ENCODE peak calls at places on chromosomes 11 and 22, in nine cellular contexts. S, M, Q, R, Z, J, C, H and N are unnamed samples.
A peak's percentile ranks its signal among the peaks of the same experiment; 100 is the strongest.

GRCh38 chr22:24233816-24234215 is 11.1 kb downstream of the GGT5 start:
- DNase-seq in C (no peak), Q (no peak), J (no peak), S (no peak), R (no peak), M (no peak), Z (no peak), H (no peak), N (no peak)

GRCh38 chr11:9842923-9843322 is 179.0 kb downstream of the SWAP70 start:
- DNase-seq in S (no peak), R (no peak), M (no peak), Z (no peak), Q (no peak), H (no peak), J (no peak), C (no peak), N (no peak)

GRCh38 chr11:81497202-81497804 is 1236.4 kb downstream of the FAM181B start:
- DNase-seq in J (no peak), Q (peak; percentile 8), C (no peak), H (no peak), R (peak; percentile 28), Z (no peak), S (no peak), M (no peak), N (peak; percentile 22)

GRCh38 chr22:29720824-29721323 is 1.1 kb downstream of the CABP7 start:
- DNase-seq in S (no peak), Z (no peak), J (no peak), C (no peak), H (no peak), R (no peak), M (no peak), Q (no peak), N (no peak)

GRCh38 chr11:2593393-2593950 is 106.3 kb downstream of the KCNQ1OT1 start:
- DNase-seq in R (no peak), C (peak; percentile 25), H (no peak), Q (no peak), Z (no peak), J (no peak), M (peak; percentile 13), S (no peak), N (no peak)

GRCh38 chr22:32917577-32918375 is 116.3 kb downstream of the TIMP3 start:
- DNase-seq in S (peak; percentile 54), M (no peak), J (no peak), H (no peak), Z (no peak), Q (no peak), C (no peak), R (no peak), N (no peak)

GRCh38 chr22:23591203-23591791 is 11.2 kb upstream of the IGLL1 start:
- DNase-seq in Z (no peak), C (no peak), R (peak; percentile 46), M (peak; percentile 27), J (peak; percentile 40), Q (peak; percentile 40), S (peak; percentile 84), H (no peak), N (peak; percentile 81)

GRCh38 chr11:80167766-80168165 is 726.9 kb upstream of the TENM4 start:
- DNase-seq in Z (no peak), C (no peak), Q (peak; percentile 49), S (no peak), R (peak; percentile 15), J (no peak), H (no peak), M (no peak), N (no peak)

GRCh38 chr11:28836285-28837081 is 728.3 kb downstream of the METTL15 start:
- DNase-seq in M (no peak), J (no peak), H (no peak), R (peak; percentile 97), S (no peak), Q (peak; percentile 99), C (no peak), Z (peak; percentile 72), N (no peak)

GRCh38 chr11:77542296-77542695 is 47.5 kb upstream of the AQP11 start:
- DNase-seq in M (no peak), S (no peak), R (peak; percentile 37), Z (no peak), J (no peak), H (no peak), Q (peak; percentile 52), C (no peak), N (no peak)

GRCh38 chr22:42960146-42960509 is 54.8 kb downstream of the PACSIN2 start:
- DNase-seq in C (no peak), R (no peak), S (no peak), Q (no peak), M (peak; percentile 19), H (no peak), Z (no peak), J (no peak), N (no peak)

GRCh38 chr11:93817426-93818348 is 32.7 kb downstream of the VSTM5 start:
- DNase-seq in Q (peak; percentile 12), Z (no peak), C (no peak), H (no peak), R (no peak), S (no peak), M (no peak), J (no peak), N (no peak)

GRCh38 chr11:94751806-94752205 is 16.4 kb upstream of the AMOTL1 start:
- DNase-seq in S (no peak), M (no peak), J (no peak), Q (peak; percentile 74), Z (no peak), R (no peak), H (no peak), C (no peak), N (no peak)

GRCh38 chr11:65485820-65486219 is 13.0 kb upstream of the MALAT1 start:
- DNase-seq in J (no peak), R (no peak), Q (no peak), S (no peak), M (no peak), Z (no peak), C (no peak), H (no peak), N (no peak)

GRCh38 chr11:129787518-129787917 is 28.1 kb upstream of the TMEM45B start:
- DNase-seq in S (no peak), H (no peak), Z (no peak), R (no peak), Q (no peak), J (no peak), M (no peak), C (no peak), N (no peak)

GRCh38 chr11:127919206-127920000 is 668.0 kb downstream of the ETS1 start:
- DNase-seq in S (no peak), R (peak; percentile 84), M (no peak), Z (no peak), J (no peak), Q (peak; percentile 80), H (no peak), C (no peak), N (no peak)

GRCh38 chr22:42560781-42561180 is 7.0 kb downstream of the SERHL2 start:
- DNase-seq in R (peak; percentile 5), J (no peak), H (no peak), C (no peak), Q (no peak), Z (no peak), M (no peak), S (peak; percentile 34), N (peak; percentile 29)

GRCh38 chr22:23103199-23103954 is 33.1 kb downstream of the GNAZ start:
- DNase-seq in S (no peak), C (no peak), R (no peak), J (no peak), Z (no peak), Q (no peak), H (no peak), M (no peak), N (no peak)

GRCh38 chr22:31086703-31087330 is 5.7 kb downstream of the SMTN start:
- DNase-seq in Q (no peak), C (no peak), R (no peak), M (no peak), S (no peak), Z (peak; percentile 51), J (no peak), H (no peak), N (no peak)

GRCh38 chr11:3747704-3748103 is 49.6 kb downstream of the NUP98 start:
- DNase-seq in M (no peak), C (no peak), Z (no peak), H (no peak), R (peak; percentile 46), Q (peak; percentile 78), J (no peak), S (no peak), N (no peak)

GRCh38 chr11:123111465-123111864 is 49.5 kb upstream of the HSPA8 start:
- DNase-seq in C (no peak), M (no peak), J (no peak), H (no peak), R (peak; percentile 59), Q (peak; percentile 42), Z (no peak), S (no peak), N (no peak)

GRCh38 chr11:114522818-114523217 is 36.9 kb downstream of the NXPE1 start:
- DNase-seq in M (no peak), J (no peak), H (no peak), C (no peak), Z (no peak), R (no peak), Q (no peak), S (no peak), N (no peak)

GRCh38 chr11:32379714-32380113 is 55.6 kb downstream of the WT1 start:
- DNase-seq in C (no peak), J (no peak), M (no peak), H (no peak), Q (no peak), R (no peak), Z (no peak), S (no peak), N (no peak)

GRCh38 chr11:32374261-32374711 is 61.1 kb downstream of the WT1 start:
- DNase-seq in Z (no peak), R (no peak), Q (peak; percentile 28), J (no peak), S (peak; percentile 61), C (no peak), M (no peak), H (no peak), N (peak; percentile 75)
- TF ChIP-seq CTCF in Z (peak; percentile 42), R (peak; percentile 51), Q (peak; percentile 72), J (peak; percentile 51), S (peak; percentile 64), C (peak; percentile 33), M (no peak), H (peak; percentile 68), N (peak; percentile 75)

GRCh38 chr11:88204353-88204752 is 29.1 kb upstream of the RAB38 start:
- DNase-seq in Z (no peak), Q (no peak), C (no peak), J (no peak), M (no peak), R (no peak), S (no peak), H (no peak), N (no peak)
- TF ChIP-seq CTCF in Z (no peak), Q (no peak), C (no peak), J (no peak), M (no peak), R (no peak), S (no peak), H (no peak), N (no peak)

GRCh38 chr11:119153049-119153818 is 4.4 kb downstream of the ABCG4 start:
- DNase-seq in M (no peak), R (no peak), S (no peak), J (no peak), Z (no peak), C (no peak), H (no peak), Q (no peak), N (peak; percentile 23)
- TF ChIP-seq CTCF in M (no peak), R (no peak), S (no peak), J (no peak), Z (no peak), C (no peak), H (peak; percentile 33), Q (no peak), N (no peak)

GRCh38 chr11:69123593-69124545 is 31.9 kb upstream of the SMIM38 start:
- DNase-seq in J (no peak), C (no peak), M (no peak), Z (peak; percentile 17), Q (no peak), S (no peak), H (no peak), R (no peak), N (no peak)
- TF ChIP-seq CTCF in J (no peak), C (no peak), M (no peak), Z (no peak), Q (no peak), S (no peak), H (no peak), R (no peak), N (no peak)